ENCODE peak calls at places on chromosomes 3 and 15, in eight cellular contexts. J, R, N, T, Y, H, Z and A are unnamed samples.

GRCh38 chr15:50938525-50938924 is 30.0 kb downstream of the AP4E1 start:
- DNase-seq in R (no peak), T (no peak), J (no peak), Y (no peak), N (no peak), H (no peak), Z (no peak), A (no peak)

GRCh38 chr15:77575203-77575934 is 57.3 kb downstream of the LINGO1 start:
- DNase-seq in T (no peak), J (no peak), Z (no peak), R (no peak), N (no peak), Y (no peak), H (no peak), A (no peak)

GRCh38 chr15:64426845-64427465 is 33.4 kb upstream of the ZNF609 start:
- DNase-seq in H (peak; percentile 45), N (no peak), Y (no peak), T (no peak), J (no peak), Z (no peak), R (peak; percentile 54), A (no peak)

GRCh38 chr15:39699531-39700110 is 83.0 kb downstream of the FSIP1 start:
- DNase-seq in N (no peak), Z (no peak), R (no peak), J (no peak), T (no peak), Y (no peak), H (no peak), A (no peak)

GRCh38 chr3:127686512-127686894 is 13.8 kb downstream of the ABTB1 start:
- DNase-seq in Z (no peak), N (no peak), J (no peak), R (no peak), Y (no peak), H (no peak), T (no peak), A (no peak)

GRCh38 chr3:195897853-195898415 is 10.4 kb downstream of the TNK2 start:
- DNase-seq in N (no peak), J (no peak), Y (no peak), H (no peak), Z (no peak), R (no peak), T (no peak), A (no peak)

GRCh38 chr3:4633078-4634004 is 140.2 kb downstream of the ITPR1 start:
- DNase-seq in Y (no peak), J (peak; percentile 61), Z (no peak), H (peak; percentile 67), T (no peak), N (no peak), R (peak; percentile 72), A (no peak)

GRCh38 chr15:30041868-30042267 is 40.9 kb upstream of the GOLGA8J start:
- DNase-seq in H (no peak), Z (no peak), N (no peak), Y (no peak), T (no peak), J (no peak), R (no peak), A (no peak)

GRCh38 chr3:37586280-37586679 is 275.4 kb upstream of the CTDSPL start:
- DNase-seq in J (no peak), Y (no peak), H (no peak), T (no peak), N (no peak), Z (no peak), R (no peak), A (no peak)

GRCh38 chr15:74399511-74400312 is 32.3 kb upstream of the CYP11A1 start:
- DNase-seq in R (peak; percentile 89), Y (peak; percentile 46), J (no peak), N (no peak), Z (no peak), H (peak; percentile 94), T (no peak), A (no peak)

GRCh38 chr3:79818015-79818414 is 50.2 kb upstream of the ROBO1 start:
- DNase-seq in H (no peak), R (no peak), T (no peak), N (no peak), Z (no peak), Y (no peak), J (no peak), A (no peak)

GRCh38 chr3:49616491-49616941 is 57.6 kb upstream of the APEH start:
- DNase-seq in N (no peak), T (no peak), R (peak; percentile 56), Y (no peak), J (peak; percentile 36), Z (no peak), H (no peak), A (no peak)

GRCh38 chr15:42368096-42368495 is 8.8 kb downstream of the CAPN3 start:
- DNase-seq in Y (no peak), H (no peak), J (no peak), R (no peak), T (no peak), N (no peak), Z (no peak), A (no peak)

GRCh38 chr15:70758790-70759462 is 4.4 kb downstream of the UACA start:
- DNase-seq in J (no peak), R (no peak), T (no peak), H (no peak), Z (no peak), N (no peak), Y (no peak), A (no peak)

GRCh38 chr15:70752142-70752754 is 11.1 kb downstream of the UACA start:
- DNase-seq in Y (peak; percentile 10), T (peak; percentile 49), N (no peak), Z (no peak), H (no peak), J (no peak), R (no peak), A (no peak)

GRCh38 chr15:70757627-70758026 is 5.7 kb downstream of the UACA start:
- DNase-seq in Z (no peak), T (no peak), Y (no peak), J (no peak), N (no peak), H (no peak), R (no peak), A (no peak)

GRCh38 chr15:70753101-70753829 is 10.1 kb downstream of the UACA start:
- DNase-seq in N (no peak), R (no peak), T (no peak), J (no peak), H (no peak), Z (no peak), Y (no peak), A (no peak)

GRCh38 chr15:70754862-70755261 is 8.5 kb downstream of the UACA start:
- DNase-seq in J (no peak), Y (no peak), R (no peak), H (no peak), T (no peak), Z (no peak), N (no peak), A (no peak)
- TF ChIP-seq CTCF in J (no peak), Y (no peak), R (no peak), H (no peak), T (no peak), Z (no peak), N (no peak), A (no peak)

DNA sequence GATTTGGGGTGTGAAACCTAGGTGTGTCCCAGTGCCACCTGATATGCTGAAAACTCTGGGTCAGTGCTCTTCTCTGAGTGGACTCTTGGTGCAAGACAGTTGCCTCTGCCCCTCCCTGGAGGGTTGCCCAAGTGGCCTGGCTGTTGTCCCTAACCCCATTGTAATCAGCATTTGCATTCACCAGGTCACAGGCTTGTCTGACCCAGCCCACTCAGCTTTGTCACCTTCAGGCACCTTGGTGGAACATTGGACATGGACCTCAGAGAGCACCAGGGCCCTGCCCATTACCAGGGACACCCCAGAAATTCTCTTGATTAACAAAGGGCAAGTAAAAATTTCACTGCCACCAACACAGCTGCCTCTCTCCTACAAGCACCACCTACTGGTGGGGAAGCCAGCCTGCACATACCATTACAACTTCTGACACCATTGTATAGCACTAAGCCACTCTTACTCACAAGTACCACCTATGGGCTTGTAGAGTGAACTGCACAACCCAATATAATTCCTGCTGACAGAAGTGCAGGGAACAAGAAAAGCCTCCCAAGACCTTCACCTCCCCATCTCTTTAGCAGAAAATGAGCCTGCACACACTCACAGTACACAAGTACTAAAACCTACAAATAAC is 324.6 kb downstream of the EPHA6 start:
- DNase-seq in T (no peak), Y (no peak), N (no peak), H (peak; percentile 48), R (no peak), Z (no peak), J (no peak), A (no peak)
- TF ChIP-seq CTCF in T (no peak), Y (no peak), N (no peak), H (peak; percentile 47), R (no peak), Z (no peak), J (peak; percentile 10), A (no peak)

DNA sequence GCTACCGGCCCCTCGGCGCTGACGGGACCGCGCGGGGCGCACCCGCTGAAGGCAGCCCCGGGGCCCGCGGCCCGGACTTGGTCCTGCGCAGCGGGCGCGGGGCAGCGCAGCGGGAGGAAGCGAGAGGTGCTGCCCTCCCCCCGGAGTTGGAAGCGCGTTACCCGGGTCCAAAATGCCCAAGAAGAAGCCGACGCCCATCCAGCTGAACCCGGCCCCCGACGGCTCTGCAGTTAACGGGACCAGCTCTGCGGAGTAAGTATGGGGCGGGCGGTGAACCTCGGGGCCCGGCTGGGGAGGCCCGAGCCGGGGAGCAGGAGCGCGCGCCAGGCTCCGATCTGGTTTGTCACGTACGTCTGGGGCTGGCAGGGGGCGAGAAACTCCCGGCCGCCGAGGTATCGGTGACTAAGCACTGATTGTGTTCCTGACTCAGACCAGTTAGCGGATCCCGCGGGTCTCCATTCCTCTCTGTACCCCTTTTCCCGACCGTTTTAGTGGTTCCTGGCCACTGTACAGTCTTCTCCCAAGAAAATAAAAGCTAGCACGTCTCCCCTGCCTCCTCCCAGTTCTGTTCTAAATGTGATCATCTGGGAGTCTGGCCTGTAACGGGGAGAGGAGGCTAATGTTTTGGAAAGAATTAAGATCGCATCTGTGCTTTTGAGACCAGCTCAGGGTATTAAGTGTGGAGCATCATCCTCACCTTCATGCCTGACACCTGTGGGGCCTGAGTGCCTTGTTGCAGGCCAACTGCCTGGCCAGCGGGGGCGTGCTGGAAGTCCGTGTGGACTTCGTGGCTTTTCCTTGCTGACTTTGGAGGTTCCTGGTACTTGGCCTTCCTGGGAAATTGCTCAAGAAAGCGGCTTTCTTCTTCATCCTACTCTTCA is 704 bp downstream of the MAP2K1 start:
- DNase-seq in N (peak; percentile 78), T (peak; percentile 65), Z (peak; percentile 77), R (peak; percentile 83), Y (peak; percentile 75), J (no peak), H (peak; percentile 74), A (peak; percentile 30)
- TF ChIP-seq CTCF in N (peak; percentile 31), T (peak; percentile 32), Z (no peak), R (peak; percentile 37), Y (no peak), J (peak; percentile 27), H (no peak), A (no peak)

DNA sequence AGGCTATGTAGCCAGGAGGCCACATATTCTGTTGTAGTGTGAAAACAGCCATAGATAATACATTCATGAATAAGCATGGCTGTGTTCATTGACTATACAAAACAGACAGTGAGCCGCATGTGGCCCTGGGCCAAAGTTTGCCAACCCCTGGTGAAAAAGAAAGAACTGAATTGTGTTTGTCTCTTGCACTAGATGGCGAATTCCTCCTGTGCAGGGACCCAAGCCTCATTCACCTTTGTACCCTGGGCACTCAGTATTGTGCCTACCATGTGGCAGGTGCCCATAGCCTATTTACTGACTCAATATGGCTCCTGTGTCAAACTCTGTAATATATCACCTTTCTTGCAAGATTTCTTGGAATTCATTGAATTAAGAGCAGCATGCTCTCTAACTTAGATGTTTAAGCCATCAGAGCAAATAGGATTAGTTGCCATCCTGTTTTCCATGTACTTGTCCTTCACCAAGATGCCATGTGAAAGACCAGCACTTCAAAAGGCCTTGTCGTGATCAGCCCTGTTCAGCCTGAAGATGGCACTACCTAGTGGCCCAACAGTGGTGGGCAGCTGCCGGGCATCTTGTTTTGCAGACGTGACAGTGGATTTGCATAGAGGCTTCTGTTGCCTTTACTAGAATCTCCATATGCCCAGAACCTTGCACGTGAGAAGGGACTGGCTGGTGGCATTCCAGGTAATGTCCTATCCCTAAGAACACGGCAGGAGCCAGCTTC is 50.9 kb upstream of the CMTM7 start:
- DNase-seq in H (peak; percentile 23), R (no peak), N (no peak), Z (no peak), T (no peak), J (no peak), Y (no peak), A (no peak)
- TF ChIP-seq CTCF in H (peak; percentile 12), R (no peak), N (no peak), Z (no peak), T (no peak), J (peak; percentile 8), Y (no peak), A (no peak)